ENCODE peak calls at places on chromosomes 6 and 20, in nine cellular contexts. One of them, this sample, is unnamed.

GRCh38 chr6:16729183-16729696 is 32.0 kb downstream of the ATXN1 start:
- DNase-seq in activated T-helper 1 cell treated with Interleukin-2 at 50 U/mL for 16 hours: no peak
- DNase-seq in NCI-H187: no peak
- DNase-seq in AG08395: no peak
- DNase-seq in activated CD4-positive, alpha-beta T cell treated with anti-CD3 and anti-CD28 coated beads, Interleukin-2, amount 50 U/mL, for 48 hours: no peak
- DNase-seq in brain microvascular endothelial cell: peak
- DNase-seq in activated naive CD8-positive, alpha-beta T cell treated with anti-CD3 and anti-CD28 coated beads, Interleukin-2, amount 50 U/mL, for 24 hours: no peak
- DNase-seq in fibroblast of lung: peak
- DNase-seq in cerebellar cortex: no peak
- DNase-seq in this sample: no peak

GRCh38 chr6:829646-830045 is 136.7 kb upstream of the EXOC2 start:
- DNase-seq in AG08395: no peak
- DNase-seq in activated T-helper 1 cell treated with Interleukin-2 at 50 U/mL for 16 hours: no peak
- DNase-seq in brain microvascular endothelial cell: no peak
- DNase-seq in activated CD4-positive, alpha-beta T cell treated with anti-CD3 and anti-CD28 coated beads, Interleukin-2, amount 50 U/mL, for 48 hours: no peak
- DNase-seq in cerebellar cortex: no peak
- DNase-seq in fibroblast of lung: no peak
- DNase-seq in activated naive CD8-positive, alpha-beta T cell treated with anti-CD3 and anti-CD28 coated beads, Interleukin-2, amount 50 U/mL, for 24 hours: no peak
- DNase-seq in NCI-H187: no peak
- DNase-seq in this sample: no peak

GRCh38 chr6:106732541-106732940 is 103.2 kb downstream of the QRSL1 start:
- DNase-seq in activated CD4-positive, alpha-beta T cell treated with anti-CD3 and anti-CD28 coated beads, Interleukin-2, amount 50 U/mL, for 48 hours: no peak
- DNase-seq in activated T-helper 1 cell treated with Interleukin-2 at 50 U/mL for 16 hours: no peak
- DNase-seq in fibroblast of lung: no peak
- DNase-seq in cerebellar cortex: no peak
- DNase-seq in AG08395: no peak
- DNase-seq in brain microvascular endothelial cell: no peak
- DNase-seq in NCI-H187: no peak
- DNase-seq in activated naive CD8-positive, alpha-beta T cell treated with anti-CD3 and anti-CD28 coated beads, Interleukin-2, amount 50 U/mL, for 24 hours: no peak
- DNase-seq in this sample: no peak

GRCh38 chr6:42407379-42407778 is 44.3 kb downstream of the TRERF1 start:
- DNase-seq in brain microvascular endothelial cell: peak
- DNase-seq in fibroblast of lung: peak
- DNase-seq in AG08395: peak
- DNase-seq in activated T-helper 1 cell treated with Interleukin-2 at 50 U/mL for 16 hours: no peak
- DNase-seq in activated CD4-positive, alpha-beta T cell treated with anti-CD3 and anti-CD28 coated beads, Interleukin-2, amount 50 U/mL, for 48 hours: no peak
- DNase-seq in activated naive CD8-positive, alpha-beta T cell treated with anti-CD3 and anti-CD28 coated beads, Interleukin-2, amount 50 U/mL, for 24 hours: no peak
- DNase-seq in NCI-H187: no peak
- DNase-seq in cerebellar cortex: no peak
- DNase-seq in this sample: no peak

GRCh38 chr6:13787146-13787545 is 27.2 kb downstream of the MCUR1 start:
- DNase-seq in activated T-helper 1 cell treated with Interleukin-2 at 50 U/mL for 16 hours: no peak
- DNase-seq in AG08395: peak
- DNase-seq in activated CD4-positive, alpha-beta T cell treated with anti-CD3 and anti-CD28 coated beads, Interleukin-2, amount 50 U/mL, for 48 hours: no peak
- DNase-seq in cerebellar cortex: peak
- DNase-seq in fibroblast of lung: no peak
- DNase-seq in brain microvascular endothelial cell: no peak
- DNase-seq in activated naive CD8-positive, alpha-beta T cell treated with anti-CD3 and anti-CD28 coated beads, Interleukin-2, amount 50 U/mL, for 24 hours: no peak
- DNase-seq in NCI-H187: no peak
- DNase-seq in this sample: peak

GRCh38 chr20:24686156-24686555 is 216.7 kb downstream of the SYNDIG1 start:
- DNase-seq in activated CD4-positive, alpha-beta T cell treated with anti-CD3 and anti-CD28 coated beads, Interleukin-2, amount 50 U/mL, for 48 hours: no peak
- DNase-seq in cerebellar cortex: no peak
- DNase-seq in activated T-helper 1 cell treated with Interleukin-2 at 50 U/mL for 16 hours: no peak
- DNase-seq in AG08395: no peak
- DNase-seq in brain microvascular endothelial cell: no peak
- DNase-seq in activated naive CD8-positive, alpha-beta T cell treated with anti-CD3 and anti-CD28 coated beads, Interleukin-2, amount 50 U/mL, for 24 hours: no peak
- DNase-seq in NCI-H187: no peak
- DNase-seq in fibroblast of lung: no peak
- DNase-seq in this sample: no peak

GRCh38 chr20:22460231-22460630 is 124.1 kb downstream of the FOXA2 start:
- DNase-seq in NCI-H187: no peak
- DNase-seq in AG08395: no peak
- DNase-seq in brain microvascular endothelial cell: no peak
- DNase-seq in cerebellar cortex: no peak
- DNase-seq in activated T-helper 1 cell treated with Interleukin-2 at 50 U/mL for 16 hours: no peak
- DNase-seq in activated CD4-positive, alpha-beta T cell treated with anti-CD3 and anti-CD28 coated beads, Interleukin-2, amount 50 U/mL, for 48 hours: no peak
- DNase-seq in activated naive CD8-positive, alpha-beta T cell treated with anti-CD3 and anti-CD28 coated beads, Interleukin-2, amount 50 U/mL, for 24 hours: no peak
- DNase-seq in fibroblast of lung: no peak
- DNase-seq in this sample: no peak

GRCh38 chr6:152673233-152673632 is 24.5 kb upstream of the MYCT1 start:
- DNase-seq in AG08395: no peak
- DNase-seq in cerebellar cortex: no peak
- DNase-seq in activated CD4-positive, alpha-beta T cell treated with anti-CD3 and anti-CD28 coated beads, Interleukin-2, amount 50 U/mL, for 48 hours: no peak
- DNase-seq in brain microvascular endothelial cell: no peak
- DNase-seq in fibroblast of lung: no peak
- DNase-seq in activated T-helper 1 cell treated with Interleukin-2 at 50 U/mL for 16 hours: no peak
- DNase-seq in activated naive CD8-positive, alpha-beta T cell treated with anti-CD3 and anti-CD28 coated beads, Interleukin-2, amount 50 U/mL, for 24 hours: no peak
- DNase-seq in NCI-H187: no peak
- DNase-seq in this sample: no peak

GRCh38 chr6:69180361-69181067 is 545.4 kb downstream of the ADGRB3 start:
- DNase-seq in AG08395: no peak
- DNase-seq in NCI-H187: no peak
- DNase-seq in cerebellar cortex: no peak
- DNase-seq in activated CD4-positive, alpha-beta T cell treated with anti-CD3 and anti-CD28 coated beads, Interleukin-2, amount 50 U/mL, for 48 hours: no peak
- DNase-seq in activated naive CD8-positive, alpha-beta T cell treated with anti-CD3 and anti-CD28 coated beads, Interleukin-2, amount 50 U/mL, for 24 hours: no peak
- DNase-seq in activated T-helper 1 cell treated with Interleukin-2 at 50 U/mL for 16 hours: no peak
- DNase-seq in fibroblast of lung: no peak
- DNase-seq in brain microvascular endothelial cell: no peak
- DNase-seq in this sample: no peak

GRCh38 chr6:13011612-13012146 is 295.1 kb downstream of the PHACTR1 start:
- DNase-seq in NCI-H187: no peak
- DNase-seq in fibroblast of lung: no peak
- DNase-seq in AG08395: no peak
- DNase-seq in activated CD4-positive, alpha-beta T cell treated with anti-CD3 and anti-CD28 coated beads, Interleukin-2, amount 50 U/mL, for 48 hours: no peak
- DNase-seq in brain microvascular endothelial cell: no peak
- DNase-seq in activated T-helper 1 cell treated with Interleukin-2 at 50 U/mL for 16 hours: no peak
- DNase-seq in activated naive CD8-positive, alpha-beta T cell treated with anti-CD3 and anti-CD28 coated beads, Interleukin-2, amount 50 U/mL, for 24 hours: no peak
- DNase-seq in cerebellar cortex: no peak
- DNase-seq in this sample: no peak

GRCh38 chr6:81940451-81940850 is 188.0 kb upstream of the TENT5A start:
- DNase-seq in fibroblast of lung: no peak
- DNase-seq in activated naive CD8-positive, alpha-beta T cell treated with anti-CD3 and anti-CD28 coated beads, Interleukin-2, amount 50 U/mL, for 24 hours: no peak
- DNase-seq in activated T-helper 1 cell treated with Interleukin-2 at 50 U/mL for 16 hours: no peak
- DNase-seq in NCI-H187: no peak
- DNase-seq in activated CD4-positive, alpha-beta T cell treated with anti-CD3 and anti-CD28 coated beads, Interleukin-2, amount 50 U/mL, for 48 hours: no peak
- DNase-seq in cerebellar cortex: no peak
- DNase-seq in brain microvascular endothelial cell: no peak
- DNase-seq in AG08395: no peak
- DNase-seq in this sample: no peak

GRCh38 chr20:20359628-20360027 is 8.3 kb upstream of the INSM1 start:
- DNase-seq in fibroblast of lung: no peak
- DNase-seq in activated CD4-positive, alpha-beta T cell treated with anti-CD3 and anti-CD28 coated beads, Interleukin-2, amount 50 U/mL, for 48 hours: no peak
- DNase-seq in brain microvascular endothelial cell: no peak
- DNase-seq in activated naive CD8-positive, alpha-beta T cell treated with anti-CD3 and anti-CD28 coated beads, Interleukin-2, amount 50 U/mL, for 24 hours: no peak
- DNase-seq in AG08395: no peak
- DNase-seq in activated T-helper 1 cell treated with Interleukin-2 at 50 U/mL for 16 hours: no peak
- DNase-seq in NCI-H187: no peak
- DNase-seq in cerebellar cortex: no peak
- DNase-seq in this sample: no peak